ENCODE peak calls at places on chromosomes 7 and 10, in four cellular contexts. One of them, this sample, is unnamed.

GRCh38 chr7:159227433-159227832 is 82.8 kb upstream of the VIPR2 start:
- DNase-seq in psoas muscle: no peak
- DNase-seq in uterus: no peak
- DNase-seq in right lobe of liver: no peak
- DNase-seq in this sample: no peak

GRCh38 chr10:15585303-15585715 is 134.4 kb downstream of the ITGA8 start:
- DNase-seq in uterus: peak; percentile 44
- DNase-seq in psoas muscle: peak; percentile 39
- DNase-seq in right lobe of liver: peak; percentile 60
- DNase-seq in this sample: peak; percentile 58

GRCh38 chr7:24971333-24972165 is 8.4 kb downstream of the OSBPL3 start:
- DNase-seq in right lobe of liver: no peak
- DNase-seq in psoas muscle: peak; percentile 15
- DNase-seq in uterus: no peak
- DNase-seq in this sample: peak; percentile 63

GRCh38 chr10:14302035-14302434 is 28.7 kb downstream of the FRMD4A start:
- DNase-seq in psoas muscle: no peak
- DNase-seq in right lobe of liver: no peak
- DNase-seq in uterus: no peak
- DNase-seq in this sample: no peak

GRCh38 chr7:116499168-116500070 is at the start of gene CAV2:
- DNase-seq in right lobe of liver: peak; percentile 84
- DNase-seq in uterus: peak; percentile 54
- DNase-seq in psoas muscle: peak; percentile 71
- DNase-seq in this sample: peak; percentile 72

GRCh38 chr7:22811746-22812280 is 10.8 kb downstream of the TOMM7 start:
- DNase-seq in right lobe of liver: no peak
- DNase-seq in uterus: no peak
- DNase-seq in psoas muscle: no peak
- DNase-seq in this sample: no peak

GRCh38 chr7:40720401-40720800 is 585.6 kb downstream of the SUGCT start:
- DNase-seq in right lobe of liver: no peak
- DNase-seq in uterus: no peak
- DNase-seq in psoas muscle: no peak
- DNase-seq in this sample: no peak

GRCh38 chr10:131931981-131932380 is 31.2 kb downstream of the PPP2R2D start:
- DNase-seq in right lobe of liver: no peak
- DNase-seq in uterus: no peak
- DNase-seq in psoas muscle: no peak
- DNase-seq in this sample: no peak

GRCh38 chr7:27189560-27190283 is 4.7 kb upstream of the HOXA11 start:
- DNase-seq in uterus: peak; percentile 35
- DNase-seq in right lobe of liver: peak; percentile 28
- DNase-seq in psoas muscle: no peak
- DNase-seq in this sample: no peak

GRCh38 chr7:101813414-101814019 is 3.9 kb upstream of the CUX1 start:
- DNase-seq in right lobe of liver: no peak
- DNase-seq in uterus: no peak
- DNase-seq in psoas muscle: no peak
- DNase-seq in this sample: no peak

GRCh38 chr7:33661430-33662160 is 243.7 kb upstream of the BMPER start:
- DNase-seq in uterus: no peak
- DNase-seq in psoas muscle: no peak
- DNase-seq in right lobe of liver: no peak
- DNase-seq in this sample: no peak

GRCh38 chr10:51860257-51860656 is 160.9 kb upstream of the CSTF2T start:
- DNase-seq in uterus: peak; percentile 44
- DNase-seq in right lobe of liver: no peak
- DNase-seq in psoas muscle: peak; percentile 30
- DNase-seq in this sample: no peak

GRCh38 chr7:27192546-27193334 is 7.2 kb downstream of the HOXA13 start:
- DNase-seq in right lobe of liver: no peak
- DNase-seq in psoas muscle: no peak
- DNase-seq in uterus: peak; percentile 68
- DNase-seq in this sample: peak; percentile 42

GRCh38 chr10:123774075-123774742 is 108.1 kb downstream of the GPR26 start:
- DNase-seq in right lobe of liver: no peak
- DNase-seq in psoas muscle: no peak
- DNase-seq in uterus: no peak
- DNase-seq in this sample: no peak

GRCh38 chr7:74002474-74003017 is 25.4 kb upstream of the ELN start:
- DNase-seq in psoas muscle: no peak
- DNase-seq in uterus: peak; percentile 58
- DNase-seq in right lobe of liver: no peak
- DNase-seq in this sample: peak; percentile 94

GRCh38 chr10:72276421-72277339 is 3.0 kb downstream of the DDIT4 start:
- DNase-seq in psoas muscle: peak; percentile 47
- DNase-seq in right lobe of liver: peak; percentile 66
- DNase-seq in uterus: no peak
- DNase-seq in this sample: no peak

GRCh38 chr7:127708788-127709187 is 56.8 kb downstream of the SND1 start:
- DNase-seq in right lobe of liver: peak; percentile 62
- DNase-seq in uterus: peak; percentile 91
- DNase-seq in psoas muscle: peak; percentile 38
- DNase-seq in this sample: peak; percentile 72

GRCh38 chr10:110495731-110496552 is 1.8 kb upstream of the DUSP5 start:
- DNase-seq in psoas muscle: peak; percentile 38
- DNase-seq in uterus: peak; percentile 59
- DNase-seq in right lobe of liver: no peak
- DNase-seq in this sample: peak; percentile 96

GRCh38 chr7:151850484-151851159 is 26.3 kb downstream of the PRKAG2 start:
- DNase-seq in right lobe of liver: no peak
- DNase-seq in uterus: no peak
- DNase-seq in psoas muscle: no peak
- DNase-seq in this sample: no peak

GRCh38 chr10:75955953-75956352 is 524.5 kb downstream of the LRMDA start:
- DNase-seq in psoas muscle: no peak
- DNase-seq in right lobe of liver: no peak
- DNase-seq in uterus: no peak
- DNase-seq in this sample: no peak

GRCh38 chr7:147432068-147432467 is 1158.5 kb upstream of the C7orf33 start:
- DNase-seq in uterus: no peak
- DNase-seq in psoas muscle: no peak
- DNase-seq in right lobe of liver: no peak
- DNase-seq in this sample: no peak

GRCh38 chr10:74825033-74825370 is 1.4 kb upstream of the KAT6B start:
- DNase-seq in uterus: peak; percentile 46
- DNase-seq in psoas muscle: peak; percentile 49
- DNase-seq in right lobe of liver: peak; percentile 64
- DNase-seq in this sample: peak; percentile 44

GRCh38 chr10:112271982-112272381 is 11.2 kb upstream of the TECTB start:
- DNase-seq in psoas muscle: no peak
- DNase-seq in uterus: no peak
- DNase-seq in right lobe of liver: peak; percentile 67
- DNase-seq in this sample: no peak

GRCh38 chr7:104535841-104536240 is 207.4 kb downstream of the LHFPL3 start:
- DNase-seq in right lobe of liver: no peak
- DNase-seq in uterus: no peak
- DNase-seq in psoas muscle: no peak
- DNase-seq in this sample: no peak

GRCh38 chr10:113853577-113854018 is 284 bp downstream of the DCLRE1A start:
- DNase-seq in right lobe of liver: no peak
- DNase-seq in psoas muscle: no peak
- DNase-seq in uterus: no peak
- DNase-seq in this sample: no peak

GRCh38 chr7:135271255-135271615 is 37.6 kb downstream of the STRA8 start:
- DNase-seq in psoas muscle: no peak
- DNase-seq in uterus: no peak
- DNase-seq in right lobe of liver: no peak
- DNase-seq in this sample: no peak

GRCh38 chr10:81995254-81995653 is 120.3 kb downstream of the NRG3 start:
- DNase-seq in right lobe of liver: no peak
- DNase-seq in psoas muscle: no peak
- DNase-seq in uterus: no peak
- DNase-seq in this sample: no peak

GRCh38 chr10:86402283-86402931 is 35.8 kb upstream of the GRID1 start:
- DNase-seq in psoas muscle: no peak
- DNase-seq in right lobe of liver: no peak
- DNase-seq in uterus: no peak
- DNase-seq in this sample: no peak

GRCh38 chr10:79256264-79256806 is 90.9 kb upstream of the PPIF start:
- DNase-seq in right lobe of liver: no peak
- DNase-seq in psoas muscle: no peak
- DNase-seq in uterus: no peak
- DNase-seq in this sample: no peak

GRCh38 chr7:29005829-29006228 is 47.7 kb upstream of the TRIL start:
- DNase-seq in uterus: peak; percentile 35
- DNase-seq in right lobe of liver: no peak
- DNase-seq in psoas muscle: no peak
- DNase-seq in this sample: peak; percentile 21

GRCh38 chr7:66700633-66701131 is 39.9 kb upstream of the RABGEF1 start:
- DNase-seq in right lobe of liver: no peak
- DNase-seq in psoas muscle: no peak
- DNase-seq in uterus: no peak
- DNase-seq in this sample: no peak

GRCh38 chr10:6512182-6512581 is 67.9 kb downstream of the PRKCQ start:
- DNase-seq in uterus: no peak
- DNase-seq in right lobe of liver: no peak
- DNase-seq in psoas muscle: no peak
- DNase-seq in this sample: no peak

DNA sequence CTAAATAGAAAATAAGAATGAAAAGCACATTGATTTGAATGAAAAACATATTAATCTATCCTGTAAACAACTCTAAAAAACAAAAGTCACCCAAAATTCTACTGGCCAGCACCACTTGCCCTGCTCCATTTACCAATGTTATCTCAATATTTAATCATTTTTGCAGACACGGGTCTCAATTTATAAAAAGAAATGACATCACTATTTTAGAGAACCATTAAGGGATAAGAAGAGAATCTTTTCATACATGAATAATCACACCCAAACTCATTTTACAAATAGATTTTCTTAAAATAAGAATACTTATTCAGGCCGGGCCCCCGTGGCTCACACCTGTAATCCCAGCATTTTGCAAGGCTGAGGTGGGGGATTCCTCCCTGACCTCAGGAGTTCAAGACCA is 3.9 kb downstream of the SAR1A start:
- DNase-seq in right lobe of liver: no peak
- DNase-seq in uterus: no peak
- DNase-seq in psoas muscle: no peak
- DNase-seq in this sample: no peak
- H3K36me3 ChIP-seq in right lobe of liver: no peaks in the 10 kb centered on the region
- H3K36me3 ChIP-seq in uterus: no peaks in the 10 kb centered on the region
- H3K36me3 ChIP-seq in psoas muscle: peaks cover 25% of the 10 kb centered on the region
- H3K36me3 ChIP-seq in this sample: peaks cover 69% of the 10 kb centered on the region

DNA sequence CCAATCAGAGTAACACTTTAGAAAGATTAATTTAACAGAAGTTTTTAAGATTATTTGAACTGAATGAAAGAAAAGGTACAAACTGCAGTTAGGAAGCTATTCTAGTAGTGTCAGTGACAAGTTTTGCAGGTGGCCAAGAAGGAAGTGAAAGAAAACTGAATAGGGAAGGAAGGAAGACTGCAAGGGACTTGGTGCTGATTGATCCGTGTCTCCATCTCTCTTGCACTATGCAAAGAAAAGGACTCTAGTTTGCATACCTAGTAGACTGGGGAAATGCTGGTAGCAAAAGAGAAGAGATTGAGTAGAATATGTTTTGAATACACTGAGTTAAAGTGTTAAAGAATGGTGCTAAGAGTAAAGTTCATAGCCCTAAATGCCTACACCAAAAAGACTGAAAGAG is 33.0 kb downstream of the OR6V1 start:
- DNase-seq in psoas muscle: no peak
- DNase-seq in uterus: no peak
- DNase-seq in right lobe of liver: no peak
- DNase-seq in this sample: no peak
- H3K4me3 ChIP-seq in psoas muscle: no peak overlapping the region
- H3K4me3 ChIP-seq in uterus: no peak overlapping the region
- H3K4me3 ChIP-seq in right lobe of liver: no peak overlapping the region
- H3K4me3 ChIP-seq in this sample: no peak overlapping the region

GRCh38 chr10:83612050-83612449 is 527.3 kb upstream of the GHITM start:
- DNase-seq in psoas muscle: no peak
- DNase-seq in right lobe of liver: no peak
- DNase-seq in uterus: no peak
- DNase-seq in this sample: peak; percentile 91
- H3K9me3 ChIP-seq in psoas muscle: no peaks in the 10 kb centered on the region
- H3K9me3 ChIP-seq in right lobe of liver: no peaks in the 10 kb centered on the region
- H3K9me3 ChIP-seq in uterus: no peaks in the 10 kb centered on the region
- H3K9me3 ChIP-seq in this sample: no peaks in the 10 kb centered on the region

GRCh38 chr10:119443970-119444660 is 98.4 kb downstream of the RGS10 start:
- DNase-seq in uterus: no peak
- DNase-seq in psoas muscle: no peak
- DNase-seq in right lobe of liver: no peak
- DNase-seq in this sample: no peak
- H3K36me3 ChIP-seq in uterus: no peaks in the 10 kb centered on the region
- H3K36me3 ChIP-seq in psoas muscle: no peaks in the 10 kb centered on the region
- H3K36me3 ChIP-seq in right lobe of liver: no peaks in the 10 kb centered on the region
- H3K36me3 ChIP-seq in this sample: peaks cover 27% of the 10 kb centered on the region

DNA sequence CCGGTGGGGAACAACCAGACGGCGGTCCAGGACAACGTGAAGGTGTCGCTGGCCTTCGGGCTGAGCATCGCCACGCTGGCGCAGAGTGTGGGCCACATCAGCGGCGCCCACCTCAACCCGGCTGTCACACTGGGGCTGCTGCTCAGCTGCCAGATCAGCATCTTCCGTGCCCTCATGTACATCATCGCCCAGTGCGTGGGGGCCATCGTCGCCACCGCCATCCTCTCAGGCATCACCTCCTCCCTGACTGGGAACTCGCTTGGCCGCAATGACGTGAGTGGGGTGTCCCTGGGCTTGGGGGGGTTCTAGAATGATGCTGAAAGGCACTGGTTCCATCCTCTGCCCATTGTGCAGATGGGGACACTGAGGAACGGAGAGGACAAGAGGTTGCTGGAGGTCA is 368 bp downstream of the AQP1 start:
- DNase-seq in uterus: no peak
- DNase-seq in right lobe of liver: no peak
- DNase-seq in psoas muscle: no peak
- DNase-seq in this sample: no peak
- H3K4me3 ChIP-seq in uterus: peak overlapping the region; percentile 16
- H3K4me3 ChIP-seq in right lobe of liver: peak overlapping the region; percentile 18
- H3K4me3 ChIP-seq in psoas muscle: peak overlapping the region; percentile 60
- H3K4me3 ChIP-seq in this sample: no peak overlapping the region

GRCh38 chr7:63096141-63096540 is 902.5 kb upstream of the ZNF722 start:
- DNase-seq in psoas muscle: no peak
- DNase-seq in uterus: no peak
- DNase-seq in right lobe of liver: no peak
- DNase-seq in this sample: no peak
- H3K9me3 ChIP-seq in psoas muscle: peaks cover 17% of the 10 kb centered on the region
- H3K9me3 ChIP-seq in uterus: no peaks in the 10 kb centered on the region
- H3K9me3 ChIP-seq in right lobe of liver: no peaks in the 10 kb centered on the region
- H3K9me3 ChIP-seq in this sample: peaks cover 3% of the 10 kb centered on the region

DNA sequence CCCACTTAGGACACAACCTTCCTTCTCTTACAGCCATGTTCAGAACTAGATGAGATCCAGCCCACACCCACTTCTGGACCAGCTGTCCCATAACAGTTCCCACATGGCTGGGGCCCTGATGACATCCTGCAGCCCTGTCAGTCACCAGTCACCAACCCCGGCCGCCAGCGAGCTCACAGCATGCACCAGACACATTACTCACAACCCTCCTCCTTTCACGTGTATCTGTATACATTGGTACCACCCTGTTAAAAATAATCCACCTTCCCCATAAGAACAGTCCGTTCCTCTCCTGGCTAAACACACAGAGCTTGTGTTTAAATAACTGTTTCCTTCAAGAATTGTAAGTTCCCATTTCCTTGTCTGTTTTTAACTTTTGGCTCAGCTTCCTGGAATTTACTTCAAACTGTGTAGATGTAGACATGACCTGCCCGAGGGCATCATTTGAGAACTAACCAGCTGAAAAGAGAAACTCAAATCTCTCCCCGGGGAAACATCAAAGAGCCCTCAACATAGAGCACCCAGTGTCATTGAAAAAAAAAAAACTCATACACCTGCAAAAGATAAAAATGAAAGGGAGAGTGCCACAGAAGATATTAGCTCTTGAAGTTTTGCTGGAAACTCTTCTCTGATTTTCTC is 26.0 kb upstream of the PRLHR start:
- DNase-seq in uterus: no peak
- DNase-seq in right lobe of liver: no peak
- DNase-seq in psoas muscle: no peak
- DNase-seq in this sample: no peak
- H3K36me3 ChIP-seq in uterus: no peaks in the 10 kb centered on the region
- H3K36me3 ChIP-seq in right lobe of liver: no peaks in the 10 kb centered on the region
- H3K36me3 ChIP-seq in psoas muscle: no peaks in the 10 kb centered on the region
- H3K36me3 ChIP-seq in this sample: no peaks in the 10 kb centered on the region